ENCODE peak calls at places on chromosomes 13 and 19, in five cellular contexts. F, C, K, E and U are unnamed samples.

GRCh38 chr19:31290926-31291590 is 58.2 kb downstream of the TSHZ3 start:
- DNase-seq in F (peak), C (no peak), K (no peak), E (no peak), U (no peak)

GRCh38 chr19:46574533-46574932 is 26.6 kb upstream of the CALM3 start:
- DNase-seq in F (no peak), C (no peak), K (no peak), E (no peak), U (peak)

GRCh38 chr13:74977498-74977897 is 504.5 kb downstream of the TBC1D4 start:
- DNase-seq in F (peak), C (no peak), K (no peak), E (no peak), U (no peak)

GRCh38 chr19:15154002-15154612 is 46.7 kb downstream of the NOTCH3 start:
- DNase-seq in F (no peak), C (peak), K (no peak), E (peak), U (peak)

GRCh38 chr13:108407495-108407894 is 138.0 kb downstream of the TNFSF13B start:
- DNase-seq in F (no peak), C (no peak), K (no peak), E (no peak), U (no peak)

GRCh38 chr13:34357435-34358232 is 539.7 kb downstream of the RFC3 start:
- DNase-seq in F (no peak), C (peak), K (peak), E (no peak), U (peak)

GRCh38 chr13:40228981-40229380 is 437.5 kb downstream of the FOXO1 start:
- DNase-seq in F (no peak), C (no peak), K (no peak), E (no peak), U (no peak)

GRCh38 chr13:47117268-47117667 is 220.4 kb upstream of the HTR2A start:
- DNase-seq in F (no peak), C (no peak), K (peak), E (no peak), U (no peak)

GRCh38 chr19:28396259-28396940 is 816.6 kb downstream of the UQCRFS1 start:
- DNase-seq in F (no peak), C (no peak), K (no peak), E (no peak), U (peak)

GRCh38 chr19:1449467-1450442 is at the start of gene APC2:
- DNase-seq in F (peak), C (peak), K (no peak), E (no peak), U (peak)

GRCh38 chr19:22919946-22920345 is 83.0 kb downstream of the ZNF728 start:
- DNase-seq in F (no peak), C (no peak), K (no peak), E (no peak), U (no peak)

GRCh38 chr19:21260164-21260847 is 68.9 kb downstream of the ZNF708 start:
- DNase-seq in F (no peak), C (no peak), K (no peak), E (no peak), U (no peak)

GRCh38 chr19:48874309-48875135 is 2.3 kb downstream of the PPP1R15A start:
- DNase-seq in F (no peak), C (no peak), K (no peak), E (peak), U (no peak)

GRCh38 chr13:27273658-27274425 is 3.2 kb downstream of the RASL11A start:
- DNase-seq in F (no peak), C (peak), K (no peak), E (no peak), U (peak)

GRCh38 chr13:110812111-110812868 is 98.8 kb downstream of the ING1 start:
- DNase-seq in F (no peak), C (peak), K (no peak), E (no peak), U (peak)

GRCh38 chr13:21757721-21758120 is 86.8 kb downstream of the FGF9 start:
- DNase-seq in F (no peak), C (no peak), K (no peak), E (no peak), U (no peak)